ENCODE peak calls at places on chromosomes 7 and 10, in five cellular contexts. One of them, this sample, is unnamed.
A peak's percentile ranks its signal among the peaks of the same experiment; 100 is the strongest.

GRCh38 chr7:116311816-116312471 is 101.6 kb downstream of the TES start:
- DNase-seq in nephron progenitor cell: no peak
- DNase-seq in NB4: no peak
- DNase-seq in PC-3: no peak
- DNase-seq in hepatocyte: no peak
- DNase-seq in this sample: no peak

GRCh38 chr7:114243646-114244045 is 171.0 kb upstream of the FOXP2 start:
- DNase-seq in nephron progenitor cell: no peak
- DNase-seq in NB4: no peak
- DNase-seq in hepatocyte: no peak
- DNase-seq in PC-3: no peak
- DNase-seq in this sample: no peak

GRCh38 chr7:120662291-120662690 is 195.7 kb downstream of the TSPAN12 start:
- DNase-seq in NB4: no peak
- DNase-seq in PC-3: no peak
- DNase-seq in nephron progenitor cell: no peak
- DNase-seq in hepatocyte: no peak
- DNase-seq in this sample: no peak

GRCh38 chr10:85646312-85646711 is 720.3 kb downstream of the GRID1 start:
- DNase-seq in PC-3: peak; percentile 20
- DNase-seq in nephron progenitor cell: no peak
- DNase-seq in hepatocyte: peak; percentile 28
- DNase-seq in NB4: no peak
- DNase-seq in this sample: no peak

GRCh38 chr7:151769189-151769821 is 107.6 kb downstream of the PRKAG2 start:
- DNase-seq in hepatocyte: no peak
- DNase-seq in PC-3: no peak
- DNase-seq in NB4: no peak
- DNase-seq in nephron progenitor cell: no peak
- DNase-seq in this sample: peak; percentile 70

GRCh38 chr10:50398383-50398782 is 147.1 kb upstream of the ASAH2 start:
- DNase-seq in PC-3: no peak
- DNase-seq in nephron progenitor cell: no peak
- DNase-seq in NB4: no peak
- DNase-seq in hepatocyte: no peak
- DNase-seq in this sample: no peak

GRCh38 chr10:24208661-24209420 is at the start of gene KIAA1217:
- DNase-seq in nephron progenitor cell: peak; percentile 68
- DNase-seq in hepatocyte: peak; percentile 75
- DNase-seq in PC-3: peak; percentile 38
- DNase-seq in NB4: no peak
- DNase-seq in this sample: no peak

GRCh38 chr7:132783824-132784223 is 207.6 kb upstream of the PLXNA4 start:
- DNase-seq in nephron progenitor cell: no peak
- DNase-seq in hepatocyte: no peak
- DNase-seq in PC-3: peak; percentile 94
- DNase-seq in NB4: no peak
- DNase-seq in this sample: no peak

GRCh38 chr10:49139866-49140195 is 6.0 kb upstream of the FAM170B start:
- DNase-seq in NB4: no peak
- DNase-seq in PC-3: peak; percentile 95
- DNase-seq in nephron progenitor cell: no peak
- DNase-seq in hepatocyte: no peak
- DNase-seq in this sample: no peak

GRCh38 chr7:99766484-99767099 is 17.4 kb downstream of the CYP3A4 start:
- DNase-seq in PC-3: peak; percentile 26
- DNase-seq in nephron progenitor cell: no peak
- DNase-seq in hepatocyte: no peak
- DNase-seq in NB4: no peak
- DNase-seq in this sample: no peak

GRCh38 chr7:131948434-131949053 is 392.1 kb upstream of the PODXL start:
- DNase-seq in nephron progenitor cell: no peak
- DNase-seq in NB4: no peak
- DNase-seq in PC-3: peak; percentile 71
- DNase-seq in hepatocyte: peak; percentile 50
- DNase-seq in this sample: no peak

GRCh38 chr7:142508251-142508650 is 241.0 kb upstream of the PRSS1 start:
- DNase-seq in hepatocyte: peak; percentile 62
- DNase-seq in PC-3: peak; percentile 93
- DNase-seq in nephron progenitor cell: no peak
- DNase-seq in NB4: no peak
- DNase-seq in this sample: no peak

GRCh38 chr7:31948041-31948440 is 122.2 kb downstream of the PDE1C start:
- DNase-seq in NB4: no peak
- DNase-seq in hepatocyte: peak; percentile 70
- DNase-seq in nephron progenitor cell: no peak
- DNase-seq in PC-3: peak; percentile 93
- DNase-seq in this sample: no peak

GRCh38 chr10:129695671-129696070 is 228.6 kb downstream of the MGMT start:
- DNase-seq in nephron progenitor cell: no peak
- DNase-seq in NB4: no peak
- DNase-seq in hepatocyte: no peak
- DNase-seq in PC-3: no peak
- DNase-seq in this sample: no peak
- TF ChIP-seq CTCF in nephron progenitor cell: no peak
- TF ChIP-seq CTCF in NB4: no peak
- TF ChIP-seq CTCF in hepatocyte: no peak
- TF ChIP-seq CTCF in PC-3: no peak
- TF ChIP-seq CTCF in this sample: no peak

GRCh38 chr7:137925754-137926153 is 76.1 kb downstream of the CREB3L2 start:
- DNase-seq in nephron progenitor cell: no peak
- DNase-seq in NB4: no peak
- DNase-seq in hepatocyte: no peak
- DNase-seq in PC-3: no peak
- DNase-seq in this sample: no peak
- TF ChIP-seq CTCF in nephron progenitor cell: no peak
- TF ChIP-seq CTCF in NB4: no peak
- TF ChIP-seq CTCF in hepatocyte: no peak
- TF ChIP-seq CTCF in PC-3: no peak
- TF ChIP-seq CTCF in this sample: no peak

GRCh38 chr10:99743841-99744240 is 11.8 kb downstream of the CUTC start:
- DNase-seq in nephron progenitor cell: no peak
- DNase-seq in hepatocyte: no peak
- DNase-seq in PC-3: peak; percentile 9
- DNase-seq in NB4: no peak
- DNase-seq in this sample: no peak
- TF ChIP-seq CTCF in nephron progenitor cell: no peak
- TF ChIP-seq CTCF in hepatocyte: no peak
- TF ChIP-seq CTCF in PC-3: no peak
- TF ChIP-seq CTCF in NB4: no peak
- TF ChIP-seq CTCF in this sample: no peak

GRCh38 chr10:117462424-117462792 is 80.1 kb upstream of the EMX2 start:
- DNase-seq in NB4: no peak
- DNase-seq in nephron progenitor cell: no peak
- DNase-seq in hepatocyte: peak; percentile 35
- DNase-seq in PC-3: no peak
- DNase-seq in this sample: no peak
- TF ChIP-seq CTCF in NB4: peak; percentile 6
- TF ChIP-seq CTCF in nephron progenitor cell: peak; percentile 15
- TF ChIP-seq CTCF in hepatocyte: peak; percentile 22
- TF ChIP-seq CTCF in PC-3: no peak
- TF ChIP-seq CTCF in this sample: no peak

DNA sequence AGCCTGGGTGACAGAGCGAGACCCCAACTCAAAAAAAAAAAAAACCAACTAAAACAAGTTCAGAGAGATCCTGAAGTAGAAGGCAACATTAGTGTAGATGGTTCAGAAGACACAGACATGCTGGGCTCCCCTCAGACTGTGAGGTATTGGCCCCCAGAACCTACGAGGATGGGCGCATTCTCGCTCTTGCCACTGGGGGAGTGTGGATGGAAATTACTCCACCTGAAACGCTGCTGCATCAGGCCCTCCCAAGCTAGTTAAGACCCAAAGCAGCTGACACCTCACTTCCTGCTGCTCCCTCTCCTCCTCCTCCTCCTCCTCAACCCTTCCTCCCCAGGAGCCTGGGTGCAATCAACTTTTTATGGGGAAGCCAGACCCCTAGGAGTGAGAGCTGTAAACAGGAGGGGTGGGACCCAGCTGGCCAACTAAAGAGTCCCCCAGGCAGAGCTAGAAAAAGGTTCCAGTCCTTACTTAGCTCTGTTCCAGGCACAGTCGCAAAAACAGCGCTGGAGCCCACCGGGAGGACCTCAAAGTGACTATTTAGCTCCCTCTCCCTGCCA is 7.4 kb downstream of the SH3PXD2A start:
- DNase-seq in NB4: peak; percentile 72
- DNase-seq in hepatocyte: no peak
- DNase-seq in nephron progenitor cell: no peak
- DNase-seq in PC-3: no peak
- DNase-seq in this sample: no peak
- TF ChIP-seq CTCF in NB4: peak; percentile 50
- TF ChIP-seq CTCF in hepatocyte: no peak
- TF ChIP-seq CTCF in nephron progenitor cell: no peak
- TF ChIP-seq CTCF in PC-3: peak; percentile 28
- TF ChIP-seq CTCF in this sample: no peak

GRCh38 chr10:105068497-105068896 is 427.4 kb downstream of the SORCS3 start:
- DNase-seq in hepatocyte: no peak
- DNase-seq in PC-3: peak; percentile 1
- DNase-seq in NB4: no peak
- DNase-seq in nephron progenitor cell: no peak
- DNase-seq in this sample: no peak

GRCh38 chr10:105062881-105063280 is 421.8 kb downstream of the SORCS3 start:
- DNase-seq in NB4: no peak
- DNase-seq in hepatocyte: peak; percentile 10
- DNase-seq in PC-3: no peak
- DNase-seq in nephron progenitor cell: no peak
- DNase-seq in this sample: no peak

DNA sequence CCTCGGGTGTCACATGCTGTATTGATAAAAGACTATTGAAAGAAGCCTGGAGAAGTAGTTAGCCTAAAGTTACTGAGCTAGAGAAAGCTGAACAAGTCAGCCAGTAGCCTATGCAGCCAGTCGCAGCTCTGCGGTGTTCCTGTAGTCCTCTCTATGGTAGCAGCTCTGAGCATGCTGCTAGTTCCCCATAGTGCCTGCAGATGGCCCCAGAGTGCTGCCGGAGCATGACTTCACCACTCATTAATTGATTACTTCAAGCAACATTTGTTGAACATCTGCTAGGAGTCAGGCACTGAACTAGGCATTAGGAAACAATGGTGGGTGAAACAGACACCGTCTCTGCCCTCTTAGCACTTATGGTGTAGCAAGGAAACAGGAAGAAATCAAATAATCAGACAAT is 422.7 kb downstream of the SORCS3 start:
- DNase-seq in PC-3: peak; percentile 7
- DNase-seq in hepatocyte: peak; percentile 65
- DNase-seq in NB4: peak; percentile 64
- DNase-seq in nephron progenitor cell: peak; percentile 53
- DNase-seq in this sample: no peak
- TF ChIP-seq CTCF in PC-3: peak; percentile 51
- TF ChIP-seq CTCF in hepatocyte: peak; percentile 64
- TF ChIP-seq CTCF in NB4: peak; percentile 87
- TF ChIP-seq CTCF in nephron progenitor cell: peak; percentile 83
- TF ChIP-seq CTCF in this sample: peak; percentile 12

DNA sequence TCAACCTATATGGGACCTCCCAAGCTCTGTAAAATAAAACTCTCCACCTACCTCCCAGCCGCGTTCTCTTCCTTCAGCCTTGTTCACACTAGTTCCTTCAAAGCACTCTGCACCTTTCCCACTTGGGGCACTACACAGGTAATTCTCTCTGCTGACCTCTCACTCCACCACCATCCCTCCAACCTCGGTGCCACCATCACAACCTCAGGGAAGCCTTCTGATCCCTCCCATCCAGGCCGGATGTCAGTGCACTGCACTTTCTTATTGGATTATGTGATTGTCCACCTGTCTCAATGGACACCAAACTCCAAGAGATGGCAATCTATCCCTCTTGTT is 7.0 kb downstream of the LARP4B start:
- DNase-seq in NB4: no peak
- DNase-seq in hepatocyte: no peak
- DNase-seq in nephron progenitor cell: no peak
- DNase-seq in PC-3: no peak
- DNase-seq in this sample: no peak
- TF ChIP-seq CTCF in NB4: no peak
- TF ChIP-seq CTCF in hepatocyte: no peak
- TF ChIP-seq CTCF in nephron progenitor cell: no peak
- TF ChIP-seq CTCF in PC-3: peak; percentile 10
- TF ChIP-seq CTCF in this sample: no peak

GRCh38 chr7:41693150-41693997 is 9.5 kb downstream of the INHBA start:
- DNase-seq in hepatocyte: peak; percentile 59
- DNase-seq in PC-3: no peak
- DNase-seq in NB4: peak; percentile 42
- DNase-seq in nephron progenitor cell: no peak
- DNase-seq in this sample: no peak
- TF ChIP-seq CTCF in hepatocyte: peak; percentile 37
- TF ChIP-seq CTCF in PC-3: peak; percentile 43
- TF ChIP-seq CTCF in NB4: no peak
- TF ChIP-seq CTCF in nephron progenitor cell: peak; percentile 32
- TF ChIP-seq CTCF in this sample: no peak

DNA sequence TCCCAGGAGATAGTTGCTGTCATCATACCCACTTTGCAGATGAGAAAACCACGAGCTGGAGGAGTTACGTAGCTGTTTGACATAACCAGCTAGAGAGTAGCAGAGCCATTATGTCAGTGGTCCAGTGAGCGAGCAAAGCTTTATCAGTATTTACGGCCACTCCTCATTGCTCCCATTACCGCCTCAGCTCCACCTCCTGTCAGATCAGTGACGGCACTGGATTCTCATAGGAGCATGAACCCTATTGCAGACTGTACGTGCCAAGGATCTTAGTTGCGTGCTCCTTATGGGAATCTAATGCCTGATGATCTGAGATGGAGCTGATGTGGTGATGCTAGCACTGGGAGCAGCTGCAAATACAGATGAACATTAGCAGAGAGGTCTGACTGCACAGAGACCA is 9.2 kb upstream of the SFMBT2 start:
- DNase-seq in hepatocyte: no peak
- DNase-seq in nephron progenitor cell: no peak
- DNase-seq in PC-3: no peak
- DNase-seq in NB4: no peak
- DNase-seq in this sample: no peak
- TF ChIP-seq CTCF in hepatocyte: no peak
- TF ChIP-seq CTCF in nephron progenitor cell: no peak
- TF ChIP-seq CTCF in PC-3: no peak
- TF ChIP-seq CTCF in NB4: no peak
- TF ChIP-seq CTCF in this sample: no peak